ENCODE peak calls at places on chromosomes 12 and 14, in nine cellular contexts. E is cardiac fibroblast; Y is GM23338; N is stimulated activated CD8-positive, alpha-beta memory T cell treated with anti-CD3 and anti-CD28 coated beads, Interleukin-4, amount 100 ng/mL, for 24 hours; Z is T-cell; D is CD4-positive, alpha-beta memory T cell; W is activated CD4-positive, alpha-beta T cell treated with anti-CD3 and anti-CD28 coated beads for 48 hours; B is body of pancreas; U is mammary epithelial cell. I is an unnamed sample.

GRCh38 chr12:88684610-88685009 is 104.3 kb upstream of the KITLG start:
- DNase-seq in E (no peak), Y (no peak), N (no peak), Z (no peak), D (no peak), W (no peak), B (no peak), U (no peak), I (no peak)

GRCh38 chr14:68178282-68178681 is 358.7 kb downstream of the RAD51B start:
- DNase-seq in E (no peak), Y (peak; percentile 28), N (no peak), Z (no peak), D (no peak), W (no peak), B (no peak), U (no peak), I (no peak)

GRCh38 chr12:60042835-60043234 is 447.0 kb downstream of the SLC16A7 start:
- DNase-seq in E (no peak), Y (no peak), N (no peak), Z (no peak), D (no peak), W (no peak), B (no peak), U (no peak), I (no peak)

GRCh38 chr12:29164477-29165163 is 15.5 kb downstream of the FAR2 start:
- DNase-seq in E (peak; percentile 82), Y (no peak), N (no peak), Z (no peak), D (peak; percentile 21), W (no peak), B (no peak), U (peak; percentile 47), I (peak; percentile 94)

GRCh38 chr12:25701290-25701689 is 148.2 kb upstream of the LMNTD1 start:
- DNase-seq in E (peak; percentile 93), Y (no peak), N (no peak), Z (no peak), D (no peak), W (no peak), B (no peak), U (peak; percentile 75), I (peak; percentile 41)

GRCh38 chr14:26204954-26205479 is 392.8 kb downstream of the NOVA1 start:
- DNase-seq in E (peak; percentile 21), Y (peak; percentile 71), N (no peak), Z (no peak), D (no peak), W (no peak), B (peak; percentile 26), U (no peak), I (peak; percentile 17)

GRCh38 chr12:92602476-92602875 is 100.3 kb upstream of the PLEKHG7 start:
- DNase-seq in E (peak; percentile 99), Y (no peak), N (no peak), Z (no peak), D (no peak), W (no peak), B (no peak), U (peak; percentile 98), I (peak; percentile 90)

GRCh38 chr14:93303659-93304058 is 29.2 kb downstream of the BTBD7 start:
- DNase-seq in E (no peak), Y (no peak), N (no peak), Z (no peak), D (no peak), W (no peak), B (no peak), U (no peak), I (no peak)

GRCh38 chr14:90644882-90645281 is 171.3 kb downstream of the TTC7B start:
- DNase-seq in E (peak; percentile 82), Y (no peak), N (no peak), Z (no peak), D (no peak), W (no peak), B (no peak), U (peak; percentile 12), I (peak; percentile 55)

GRCh38 chr12:99043319-99043914 is 398.3 kb downstream of the APAF1 start:
- DNase-seq in E (peak; percentile 75), Y (peak; percentile 79), N (peak; percentile 26), Z (peak; percentile 0), D (peak; percentile 15), W (peak; percentile 67), B (peak; percentile 74), U (peak; percentile 40), I (peak; percentile 50)

I was measured in mesenchymal stem cell.